ENCODE peak calls at places on chromosomes 11 and 22, in ten cellular contexts. One of them, this sample, is unnamed.

GRCh38 chr11:75667268-75667830 is 1.5 kb downstream of the MAP6 start:
- DNase-seq in AG04450: no peak
- DNase-seq in PC-9: no peak
- DNase-seq in fibroblast of pulmonary artery: peak; percentile 3
- DNase-seq in cardiac muscle cell: peak; percentile 21
- DNase-seq in fibroblast of the aortic adventitia: no peak
- DNase-seq in astrocyte of the spinal cord: no peak
- DNase-seq in hepatocyte: peak; percentile 57
- DNase-seq in dorsolateral prefrontal cortex: no peak
- DNase-seq in SJCRH30: no peak
- DNase-seq in this sample: no peak

GRCh38 chr11:2389344-2390026 is 11.1 kb upstream of the TSSC4 start:
- DNase-seq in AG04450: no peak
- DNase-seq in PC-9: no peak
- DNase-seq in fibroblast of pulmonary artery: no peak
- DNase-seq in cardiac muscle cell: no peak
- DNase-seq in fibroblast of the aortic adventitia: no peak
- DNase-seq in astrocyte of the spinal cord: no peak
- DNase-seq in hepatocyte: no peak
- DNase-seq in dorsolateral prefrontal cortex: no peak
- DNase-seq in SJCRH30: no peak
- DNase-seq in this sample: no peak

GRCh38 chr11:134412508-134413333 is 679 bp upstream of the B3GAT1 start:
- DNase-seq in AG04450: no peak
- DNase-seq in PC-9: no peak
- DNase-seq in fibroblast of pulmonary artery: no peak
- DNase-seq in cardiac muscle cell: peak; percentile 20
- DNase-seq in fibroblast of the aortic adventitia: no peak
- DNase-seq in astrocyte of the spinal cord: no peak
- DNase-seq in hepatocyte: peak; percentile 45
- DNase-seq in dorsolateral prefrontal cortex: peak; percentile 92
- DNase-seq in SJCRH30: no peak
- DNase-seq in this sample: no peak

GRCh38 chr11:36165638-36166389 is 123.4 kb downstream of the COMMD9 start:
- DNase-seq in AG04450: no peak
- DNase-seq in PC-9: no peak
- DNase-seq in fibroblast of pulmonary artery: no peak
- DNase-seq in cardiac muscle cell: no peak
- DNase-seq in fibroblast of the aortic adventitia: no peak
- DNase-seq in astrocyte of the spinal cord: no peak
- DNase-seq in hepatocyte: no peak
- DNase-seq in dorsolateral prefrontal cortex: no peak
- DNase-seq in SJCRH30: no peak
- DNase-seq in this sample: no peak

GRCh38 chr11:19441288-19441687 is 200.5 kb upstream of the E2F8 start:
- DNase-seq in AG04450: no peak
- DNase-seq in PC-9: no peak
- DNase-seq in fibroblast of pulmonary artery: no peak
- DNase-seq in cardiac muscle cell: no peak
- DNase-seq in fibroblast of the aortic adventitia: no peak
- DNase-seq in astrocyte of the spinal cord: no peak
- DNase-seq in hepatocyte: no peak
- DNase-seq in dorsolateral prefrontal cortex: no peak
- DNase-seq in SJCRH30: no peak
- DNase-seq in this sample: no peak

GRCh38 chr11:2272946-2273280 is 2.5 kb upstream of the ASCL2 start:
- DNase-seq in AG04450: no peak
- DNase-seq in PC-9: no peak
- DNase-seq in fibroblast of pulmonary artery: no peak
- DNase-seq in cardiac muscle cell: no peak
- DNase-seq in fibroblast of the aortic adventitia: no peak
- DNase-seq in astrocyte of the spinal cord: no peak
- DNase-seq in hepatocyte: no peak
- DNase-seq in dorsolateral prefrontal cortex: no peak
- DNase-seq in SJCRH30: no peak
- DNase-seq in this sample: no peak

GRCh38 chr11:47400813-47401279 is 7.5 kb upstream of the SLC39A13 start:
- DNase-seq in AG04450: no peak
- DNase-seq in PC-9: peak; percentile 33
- DNase-seq in fibroblast of pulmonary artery: no peak
- DNase-seq in cardiac muscle cell: no peak
- DNase-seq in fibroblast of the aortic adventitia: no peak
- DNase-seq in astrocyte of the spinal cord: no peak
- DNase-seq in hepatocyte: no peak
- DNase-seq in dorsolateral prefrontal cortex: no peak
- DNase-seq in SJCRH30: no peak
- DNase-seq in this sample: no peak

GRCh38 chr11:420054-420910 is 5.5 kb upstream of the SIGIRR start:
- DNase-seq in AG04450: no peak
- DNase-seq in PC-9: no peak
- DNase-seq in fibroblast of pulmonary artery: no peak
- DNase-seq in cardiac muscle cell: no peak
- DNase-seq in fibroblast of the aortic adventitia: no peak
- DNase-seq in astrocyte of the spinal cord: no peak
- DNase-seq in hepatocyte: no peak
- DNase-seq in dorsolateral prefrontal cortex: no peak
- DNase-seq in SJCRH30: no peak
- DNase-seq in this sample: no peak

GRCh38 chr22:33687464-33687863 is 232.8 kb downstream of the LARGE1 start:
- DNase-seq in AG04450: no peak
- DNase-seq in PC-9: no peak
- DNase-seq in fibroblast of pulmonary artery: no peak
- DNase-seq in cardiac muscle cell: no peak
- DNase-seq in fibroblast of the aortic adventitia: no peak
- DNase-seq in astrocyte of the spinal cord: no peak
- DNase-seq in hepatocyte: no peak
- DNase-seq in dorsolateral prefrontal cortex: peak; percentile 57
- DNase-seq in SJCRH30: no peak
- DNase-seq in this sample: no peak

GRCh38 chr22:29030618-29031235 is 30.9 kb downstream of the C22orf31 start:
- DNase-seq in AG04450: no peak
- DNase-seq in PC-9: peak; percentile 83
- DNase-seq in fibroblast of pulmonary artery: peak; percentile 81
- DNase-seq in cardiac muscle cell: peak; percentile 86
- DNase-seq in fibroblast of the aortic adventitia: peak; percentile 77
- DNase-seq in astrocyte of the spinal cord: peak; percentile 96
- DNase-seq in hepatocyte: peak; percentile 90
- DNase-seq in dorsolateral prefrontal cortex: peak; percentile 57
- DNase-seq in SJCRH30: peak; percentile 86
- DNase-seq in this sample: peak; percentile 72

GRCh38 chr11:109012996-109013395 is 348.1 kb downstream of the DDX10 start:
- DNase-seq in AG04450: no peak
- DNase-seq in PC-9: no peak
- DNase-seq in fibroblast of pulmonary artery: no peak
- DNase-seq in cardiac muscle cell: no peak
- DNase-seq in fibroblast of the aortic adventitia: no peak
- DNase-seq in astrocyte of the spinal cord: no peak
- DNase-seq in hepatocyte: no peak
- DNase-seq in dorsolateral prefrontal cortex: no peak
- DNase-seq in SJCRH30: no peak
- DNase-seq in this sample: no peak

GRCh38 chr11:64608260-64608538 is 17.2 kb downstream of the SLC22A12 start:
- DNase-seq in AG04450: no peak
- DNase-seq in PC-9: no peak
- DNase-seq in fibroblast of pulmonary artery: no peak
- DNase-seq in cardiac muscle cell: no peak
- DNase-seq in fibroblast of the aortic adventitia: no peak
- DNase-seq in astrocyte of the spinal cord: no peak
- DNase-seq in hepatocyte: no peak
- DNase-seq in dorsolateral prefrontal cortex: no peak
- DNase-seq in SJCRH30: no peak
- DNase-seq in this sample: no peak
- H3K4me3 ChIP-seq in AG04450: no peak overlapping the region
- H3K4me3 ChIP-seq in PC-9: no peak overlapping the region
- H3K4me3 ChIP-seq in fibroblast of pulmonary artery: no peak overlapping the region
- H3K4me3 ChIP-seq in cardiac muscle cell: no peak overlapping the region
- H3K4me3 ChIP-seq in fibroblast of the aortic adventitia: peak overlapping the region; percentile 33
- H3K4me3 ChIP-seq in astrocyte of the spinal cord: no peak overlapping the region
- H3K4me3 ChIP-seq in hepatocyte: no peak overlapping the region
- H3K4me3 ChIP-seq in dorsolateral prefrontal cortex: no peak overlapping the region
- H3K4me3 ChIP-seq in SJCRH30: no peak overlapping the region
- H3K4me3 ChIP-seq in this sample: no peak overlapping the region

GRCh38 chr11:68271023-68271780 is 571 bp downstream of the C11orf24 start:
- DNase-seq in AG04450: peak; percentile 61
- DNase-seq in PC-9: peak; percentile 73
- DNase-seq in fibroblast of pulmonary artery: peak; percentile 78
- DNase-seq in cardiac muscle cell: peak; percentile 84
- DNase-seq in fibroblast of the aortic adventitia: peak; percentile 84
- DNase-seq in astrocyte of the spinal cord: peak; percentile 77
- DNase-seq in hepatocyte: peak; percentile 83
- DNase-seq in dorsolateral prefrontal cortex: no peak
- DNase-seq in SJCRH30: peak; percentile 80
- DNase-seq in this sample: peak; percentile 76

GRCh38 chr11:68271781-68272608 is at the start of gene C11orf24:
- DNase-seq in AG04450: peak; percentile 82
- DNase-seq in PC-9: peak; percentile 91
- DNase-seq in fibroblast of pulmonary artery: peak; percentile 92
- DNase-seq in cardiac muscle cell: peak; percentile 97
- DNase-seq in fibroblast of the aortic adventitia: peak; percentile 87
- DNase-seq in astrocyte of the spinal cord: peak; percentile 95
- DNase-seq in hepatocyte: peak; percentile 99
- DNase-seq in dorsolateral prefrontal cortex: peak; percentile 91
- DNase-seq in SJCRH30: peak; percentile 94
- DNase-seq in this sample: peak; percentile 92

GRCh38 chr11:68270334-68271022 is 1.3 kb downstream of the C11orf24 start:
- DNase-seq in AG04450: no peak
- DNase-seq in PC-9: no peak
- DNase-seq in fibroblast of pulmonary artery: no peak
- DNase-seq in cardiac muscle cell: no peak
- DNase-seq in fibroblast of the aortic adventitia: no peak
- DNase-seq in astrocyte of the spinal cord: no peak
- DNase-seq in hepatocyte: peak; percentile 65
- DNase-seq in dorsolateral prefrontal cortex: no peak
- DNase-seq in SJCRH30: no peak
- DNase-seq in this sample: no peak

GRCh38 chr11:68275721-68276488 is 4.1 kb upstream of the C11orf24 start:
- DNase-seq in AG04450: no peak
- DNase-seq in PC-9: no peak
- DNase-seq in fibroblast of pulmonary artery: no peak
- DNase-seq in cardiac muscle cell: no peak
- DNase-seq in fibroblast of the aortic adventitia: no peak
- DNase-seq in astrocyte of the spinal cord: no peak
- DNase-seq in hepatocyte: no peak
- DNase-seq in dorsolateral prefrontal cortex: no peak
- DNase-seq in SJCRH30: no peak
- DNase-seq in this sample: no peak

GRCh38 chr11:68273056-68273738 is 1.4 kb upstream of the C11orf24 start:
- DNase-seq in AG04450: no peak
- DNase-seq in PC-9: no peak
- DNase-seq in fibroblast of pulmonary artery: no peak
- DNase-seq in cardiac muscle cell: no peak
- DNase-seq in fibroblast of the aortic adventitia: no peak
- DNase-seq in astrocyte of the spinal cord: no peak
- DNase-seq in hepatocyte: no peak
- DNase-seq in dorsolateral prefrontal cortex: no peak
- DNase-seq in SJCRH30: no peak
- DNase-seq in this sample: no peak
- H3K4me3 ChIP-seq in AG04450: no peak overlapping the region
- H3K4me3 ChIP-seq in PC-9: peak overlapping the region; percentile 77
- H3K4me3 ChIP-seq in fibroblast of pulmonary artery: no peak overlapping the region
- H3K4me3 ChIP-seq in cardiac muscle cell: no peak overlapping the region
- H3K4me3 ChIP-seq in fibroblast of the aortic adventitia: peak overlapping the region; percentile 22
- H3K4me3 ChIP-seq in astrocyte of the spinal cord: no peak overlapping the region
- H3K4me3 ChIP-seq in hepatocyte: peak overlapping the region; percentile 90
- H3K4me3 ChIP-seq in dorsolateral prefrontal cortex: peak overlapping the region; percentile 94
- H3K4me3 ChIP-seq in SJCRH30: no peak overlapping the region
- H3K4me3 ChIP-seq in this sample: peak overlapping the region; percentile 88

GRCh38 chr11:61151545-61152252 is 9.5 kb downstream of the VPS37C start:
- DNase-seq in AG04450: no peak
- DNase-seq in PC-9: no peak
- DNase-seq in fibroblast of pulmonary artery: no peak
- DNase-seq in cardiac muscle cell: no peak
- DNase-seq in fibroblast of the aortic adventitia: no peak
- DNase-seq in astrocyte of the spinal cord: no peak
- DNase-seq in hepatocyte: no peak
- DNase-seq in dorsolateral prefrontal cortex: no peak
- DNase-seq in SJCRH30: peak; percentile 33
- DNase-seq in this sample: no peak

GRCh38 chr11:61154528-61154927 is 6.7 kb downstream of the VPS37C start:
- DNase-seq in AG04450: no peak
- DNase-seq in PC-9: no peak
- DNase-seq in fibroblast of pulmonary artery: no peak
- DNase-seq in cardiac muscle cell: no peak
- DNase-seq in fibroblast of the aortic adventitia: no peak
- DNase-seq in astrocyte of the spinal cord: no peak
- DNase-seq in hepatocyte: no peak
- DNase-seq in dorsolateral prefrontal cortex: no peak
- DNase-seq in SJCRH30: no peak
- DNase-seq in this sample: no peak

GRCh38 chr11:61155312-61155711 is 5.9 kb downstream of the VPS37C start:
- DNase-seq in AG04450: no peak
- DNase-seq in PC-9: no peak
- DNase-seq in fibroblast of pulmonary artery: no peak
- DNase-seq in cardiac muscle cell: no peak
- DNase-seq in fibroblast of the aortic adventitia: no peak
- DNase-seq in astrocyte of the spinal cord: no peak
- DNase-seq in hepatocyte: no peak
- DNase-seq in dorsolateral prefrontal cortex: no peak
- DNase-seq in SJCRH30: no peak
- DNase-seq in this sample: no peak

GRCh38 chr11:61152816-61153592 is 8.2 kb downstream of the VPS37C start:
- DNase-seq in AG04450: no peak
- DNase-seq in PC-9: peak; percentile 97
- DNase-seq in fibroblast of pulmonary artery: peak; percentile 69
- DNase-seq in cardiac muscle cell: peak; percentile 75
- DNase-seq in fibroblast of the aortic adventitia: peak; percentile 78
- DNase-seq in astrocyte of the spinal cord: peak; percentile 66
- DNase-seq in hepatocyte: no peak
- DNase-seq in dorsolateral prefrontal cortex: no peak
- DNase-seq in SJCRH30: no peak
- DNase-seq in this sample: peak; percentile 35

DNA sequence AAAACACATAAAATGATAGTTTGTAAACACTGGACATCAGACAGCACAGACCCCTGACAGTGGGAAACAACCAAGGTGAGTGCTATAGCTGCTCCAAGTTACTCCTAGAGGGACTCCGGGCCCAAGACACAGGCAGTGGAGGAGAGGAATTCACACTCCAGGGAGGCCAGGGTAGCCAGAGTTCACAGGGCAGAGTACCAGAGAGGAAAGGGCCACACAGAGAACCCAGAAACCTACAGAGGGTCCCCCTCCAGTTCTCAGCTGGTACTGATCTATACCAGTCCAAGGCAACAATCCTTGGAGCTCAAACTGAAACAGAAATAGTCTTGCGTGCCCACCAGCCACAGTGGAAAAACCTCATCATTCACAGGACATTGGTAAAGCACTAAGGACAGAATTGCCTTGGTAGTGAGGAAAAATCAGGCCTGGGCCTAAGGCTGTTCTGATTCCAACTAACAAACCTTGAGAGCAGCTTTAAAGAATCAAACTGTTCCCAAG is 7.6 kb downstream of the VPS37C start:
- DNase-seq in AG04450: no peak
- DNase-seq in PC-9: no peak
- DNase-seq in fibroblast of pulmonary artery: peak; percentile 25
- DNase-seq in cardiac muscle cell: peak; percentile 36
- DNase-seq in fibroblast of the aortic adventitia: peak; percentile 26
- DNase-seq in astrocyte of the spinal cord: no peak
- DNase-seq in hepatocyte: no peak
- DNase-seq in dorsolateral prefrontal cortex: no peak
- DNase-seq in SJCRH30: no peak
- DNase-seq in this sample: no peak
- H3K4me3 ChIP-seq in AG04450: no peak overlapping the region
- H3K4me3 ChIP-seq in PC-9: peak overlapping the region; percentile 8
- H3K4me3 ChIP-seq in fibroblast of pulmonary artery: no peak overlapping the region
- H3K4me3 ChIP-seq in cardiac muscle cell: no peak overlapping the region
- H3K4me3 ChIP-seq in fibroblast of the aortic adventitia: peak overlapping the region; percentile 9
- H3K4me3 ChIP-seq in astrocyte of the spinal cord: no peak overlapping the region
- H3K4me3 ChIP-seq in hepatocyte: no peak overlapping the region
- H3K4me3 ChIP-seq in dorsolateral prefrontal cortex: no peak overlapping the region
- H3K4me3 ChIP-seq in SJCRH30: no peak overlapping the region
- H3K4me3 ChIP-seq in this sample: no peak overlapping the region

GRCh38 chr11:130310622-130311021 is 4.1 kb downstream of the ZBTB44 start:
- DNase-seq in AG04450: no peak
- DNase-seq in PC-9: no peak
- DNase-seq in fibroblast of pulmonary artery: no peak
- DNase-seq in cardiac muscle cell: no peak
- DNase-seq in fibroblast of the aortic adventitia: no peak
- DNase-seq in astrocyte of the spinal cord: no peak
- DNase-seq in hepatocyte: no peak
- DNase-seq in dorsolateral prefrontal cortex: no peak
- DNase-seq in SJCRH30: no peak
- DNase-seq in this sample: no peak
- H3K4me3 ChIP-seq in AG04450: no peak overlapping the region
- H3K4me3 ChIP-seq in PC-9: no peak overlapping the region
- H3K4me3 ChIP-seq in fibroblast of pulmonary artery: no peak overlapping the region
- H3K4me3 ChIP-seq in cardiac muscle cell: no peak overlapping the region
- H3K4me3 ChIP-seq in fibroblast of the aortic adventitia: no peak overlapping the region
- H3K4me3 ChIP-seq in astrocyte of the spinal cord: no peak overlapping the region
- H3K4me3 ChIP-seq in hepatocyte: no peak overlapping the region
- H3K4me3 ChIP-seq in dorsolateral prefrontal cortex: no peak overlapping the region
- H3K4me3 ChIP-seq in SJCRH30: no peak overlapping the region
- H3K4me3 ChIP-seq in this sample: no peak overlapping the region

This sample was measured in MG63.